ENCODE peak calls at places on chromosomes 5 and 9, in nine cellular contexts. L is NB4, J is fibroblast of mammary gland, M is endothelial cell, N is bronchial epithelial cell, H is astrocyte of the spinal cord, B is H9, E is heart left ventricle, X is tibial nerve. Y is an unnamed sample.

GRCh38 chr5:170006016-170006415 is 25.7 kb upstream of the INSYN2B start:
- DNase-seq in N (no peak), H (no peak), M (peak; percentile 17), B (no peak), X (no peak), L (no peak), E (no peak), J (no peak), Y (no peak)

GRCh38 chr5:83306572-83307241 is 164.8 kb upstream of the VCAN start:
- DNase-seq in H (peak; percentile 93), B (no peak), M (no peak), L (peak; percentile 94), X (peak; percentile 76), N (peak; percentile 60), J (peak; percentile 96), E (peak; percentile 64), Y (no peak)

GRCh38 chr9:136543830-136544548 is 1.9 kb downstream of the NOTCH1 start:
- DNase-seq in E (no peak), J (no peak), L (no peak), X (peak; percentile 54), H (no peak), B (no peak), N (no peak), M (no peak), Y (no peak)

GRCh38 chr5:158947831-158948230 is 151.9 kb downstream of the EBF1 start:
- DNase-seq in H (no peak), M (no peak), X (no peak), N (no peak), B (no peak), L (no peak), E (no peak), J (peak; percentile 22), Y (no peak)

GRCh38 chr5:115372121-115372520 is 75.7 kb upstream of the CCDC112 start:
- DNase-seq in L (no peak), H (no peak), B (no peak), N (peak; percentile 57), M (no peak), X (peak; percentile 24), J (peak; percentile 20), E (no peak), Y (no peak)

GRCh38 chr9:114355821-114356220 is 26.2 kb downstream of the ORM2 start:
- DNase-seq in J (no peak), M (no peak), L (no peak), X (no peak), H (no peak), E (peak; percentile 5), N (no peak), B (no peak), Y (no peak)

GRCh38 chr5:164748861-164749260 is 1243.4 kb downstream of the MAT2B start:
- DNase-seq in N (no peak), X (no peak), E (no peak), H (no peak), B (no peak), M (no peak), J (no peak), L (no peak), Y (no peak)

GRCh38 chr9:137412431-137412830 is 10.5 kb downstream of the EXD3 start:
- DNase-seq in H (no peak), J (peak; percentile 49), E (peak; percentile 24), M (no peak), N (no peak), B (peak; percentile 18), X (no peak), L (peak; percentile 38), Y (no peak)

GRCh38 chr5:74063821-74064598 is 438.0 kb downstream of the ARHGEF28 start:
- DNase-seq in E (no peak), H (peak; percentile 77), N (peak; percentile 90), X (no peak), M (no peak), J (peak; percentile 78), B (no peak), L (peak; percentile 7), Y (no peak)

GRCh38 chr9:116475201-116475600 is 211.9 kb upstream of the TRIM32 start:
- DNase-seq in L (peak; percentile 7), X (no peak), E (no peak), M (no peak), J (peak; percentile 69), N (no peak), H (peak; percentile 35), B (no peak), Y (no peak)

GRCh38 chr5:96662725-96663513 is 743 bp downstream of the CAST start:
- DNase-seq in L (peak; percentile 42), E (peak; percentile 94), N (peak; percentile 82), J (peak; percentile 87), B (peak; percentile 94), M (peak; percentile 65), X (peak; percentile 88), H (peak; percentile 92), Y (peak; percentile 70)

GRCh38 chr9:2620876-2621677 is 510 bp upstream of the VLDLR start:
- DNase-seq in J (peak; percentile 66), M (peak; percentile 75), H (peak; percentile 76), L (peak; percentile 92), X (no peak), E (peak; percentile 90), N (peak; percentile 80), B (peak; percentile 90), Y (peak; percentile 88)

GRCh38 chr9:126043691-126044090 is 282.9 kb upstream of the MVB12B start:
- DNase-seq in H (no peak), L (no peak), N (no peak), M (no peak), B (no peak), J (no peak), E (no peak), X (no peak), Y (no peak)

GRCh38 chr5:38497946-38498345 is 58.5 kb downstream of the LIFR start:
- DNase-seq in B (no peak), E (no peak), X (no peak), H (peak; percentile 39), M (no peak), J (peak; percentile 45), N (peak; percentile 6), L (peak; percentile 19), Y (no peak)

GRCh38 chr5:77563475-77563874 is 71.4 kb upstream of the WDR41 start:
- DNase-seq in H (no peak), M (no peak), X (no peak), E (no peak), L (no peak), J (no peak), N (no peak), B (no peak), Y (no peak)

DNA sequence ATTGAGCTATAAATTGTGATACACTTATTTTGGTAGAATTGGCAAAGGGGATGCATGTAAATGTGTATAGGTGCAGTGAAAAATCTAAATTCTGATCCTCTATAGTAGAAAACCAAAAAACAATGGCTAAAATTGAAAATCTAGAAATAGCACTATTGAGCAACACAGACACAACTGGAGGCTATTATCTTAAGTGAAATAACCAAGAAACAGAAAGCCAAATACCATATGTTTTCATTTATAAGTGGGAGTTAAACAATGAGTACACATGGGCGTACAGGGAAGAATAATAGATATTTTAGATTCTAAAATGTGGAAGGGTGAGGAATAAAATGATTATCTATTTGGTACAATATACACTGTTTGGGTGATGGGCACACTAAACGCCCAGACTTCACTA is 183.2 kb upstream of the TUSC1 start:
- DNase-seq in B (no peak), J (no peak), E (no peak), N (no peak), H (no peak), M (no peak), L (no peak), X (no peak), Y (no peak)
- TF ChIP-seq CTCF in B (no peak), J (no peak), E (no peak), N (no peak), H (no peak), M (no peak), L (no peak), X (no peak), Y (no peak)

DNA sequence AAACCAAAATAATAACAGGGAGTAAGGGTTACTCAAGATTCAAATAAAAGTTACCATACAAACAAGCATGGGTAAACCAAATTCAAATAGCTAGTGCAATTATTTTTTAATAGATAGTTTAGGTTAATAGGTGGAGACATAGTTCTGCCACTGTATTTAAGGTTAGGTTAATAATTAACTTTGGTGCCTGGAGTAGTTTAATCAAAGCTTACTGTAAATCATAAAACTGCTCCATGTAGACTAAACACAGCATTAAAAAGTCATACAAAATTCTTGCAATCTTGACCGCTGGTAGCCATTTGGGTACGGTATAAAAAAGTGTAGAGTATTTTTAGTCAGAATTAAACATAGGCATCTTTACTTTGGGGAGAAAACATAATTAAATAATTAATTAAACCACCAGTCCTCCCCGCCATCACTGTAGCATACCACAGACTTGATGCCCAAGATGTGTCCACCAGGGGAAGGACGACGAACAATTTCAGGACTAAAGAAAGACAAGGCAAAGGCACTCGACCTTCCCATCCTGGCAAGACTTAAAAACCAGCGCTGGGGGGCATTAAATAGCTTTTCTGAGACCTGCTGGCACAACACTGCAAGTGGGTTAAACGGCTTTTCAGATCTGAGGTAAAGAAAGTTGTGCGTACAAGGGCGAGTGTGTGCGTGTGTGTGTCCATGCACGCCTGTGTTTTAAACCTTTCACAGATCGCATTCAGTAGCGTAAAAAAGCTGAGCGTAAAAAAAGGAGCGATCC is 2.9 kb downstream of the SEMA6A start:
- DNase-seq in H (peak; percentile 7), L (no peak), B (no peak), N (no peak), E (no peak), M (peak; percentile 22), J (no peak), X (no peak), Y (no peak)
- TF ChIP-seq CTCF in H (no peak), L (no peak), B (peak; percentile 46), N (no peak), E (no peak), M (peak; percentile 13), J (no peak), X (no peak), Y (peak; percentile 7)

DNA sequence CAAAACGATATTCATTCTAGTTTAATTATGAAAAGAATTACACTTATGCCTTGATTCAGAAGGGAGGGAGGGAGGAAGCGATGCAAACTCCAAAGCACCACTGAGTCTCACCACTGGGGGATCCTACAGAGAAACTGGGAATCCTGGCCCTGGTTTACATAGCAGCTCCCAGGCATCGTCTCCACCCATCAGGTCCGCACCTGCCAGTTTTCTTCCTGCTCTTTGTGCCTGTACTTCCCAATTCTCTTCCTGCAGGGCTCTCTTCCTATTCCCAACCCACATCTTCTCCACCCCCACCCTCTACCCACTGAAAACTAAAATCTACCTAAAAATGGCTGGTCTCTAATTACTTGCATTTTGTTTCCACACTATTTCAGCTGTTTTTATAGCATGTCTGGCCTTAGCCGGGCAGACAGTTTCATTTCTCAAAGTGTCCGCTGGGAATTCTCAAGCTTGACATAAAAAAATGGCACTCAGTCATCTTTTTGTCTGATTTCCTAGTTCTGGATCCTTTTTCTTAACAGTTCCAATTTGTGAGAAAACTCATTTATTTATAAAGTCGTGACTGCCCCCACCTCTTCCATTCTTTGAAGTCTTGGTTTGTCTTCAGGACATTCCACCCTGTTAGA is 1.6 kb upstream of the TNIP1 start:
- DNase-seq in H (no peak), L (peak; percentile 32), B (peak; percentile 57), X (no peak), M (peak; percentile 34), E (no peak), N (peak; percentile 73), J (no peak), Y (peak; percentile 33)
- TF ChIP-seq CTCF in H (peak; percentile 36), L (no peak), B (peak; percentile 59), X (no peak), M (peak; percentile 24), E (no peak), N (peak; percentile 32), J (peak; percentile 21), Y (peak; percentile 54)

DNA sequence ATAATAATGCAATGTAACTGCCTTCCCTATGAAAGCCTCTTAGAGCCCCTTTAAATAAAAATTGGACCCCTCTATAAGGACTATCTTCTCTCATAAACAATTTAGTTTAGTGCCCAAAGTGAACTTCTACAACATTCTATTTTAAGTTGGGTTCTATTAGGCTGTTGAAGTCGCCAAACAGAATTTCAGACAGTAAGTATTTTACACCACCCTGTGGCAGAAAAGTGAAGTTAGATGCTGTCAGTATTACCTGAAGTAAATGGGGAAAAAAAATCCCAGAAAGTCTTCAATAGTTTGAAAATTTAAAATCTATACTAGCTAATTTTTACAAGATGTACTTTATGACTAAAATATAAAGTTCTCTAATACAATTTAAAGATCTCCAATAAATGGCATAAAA is 29.5 kb downstream of the CAAP1 start:
- DNase-seq in X (no peak), L (no peak), B (no peak), J (peak; percentile 29), H (peak; percentile 23), N (no peak), E (no peak), M (no peak), Y (no peak)
- TF ChIP-seq CTCF in X (no peak), L (no peak), B (peak; percentile 58), J (peak; percentile 49), H (peak; percentile 45), N (peak; percentile 7), E (no peak), M (peak; percentile 34), Y (no peak)

Y was measured in glutamatergic neuron.